ENCODE peak calls at places on chromosomes 12 and 14, in six cellular contexts. L, G, H, Q, M and Z are unnamed samples.
A peak's percentile ranks its signal among the peaks of the same experiment; 100 is the strongest.

GRCh38 chr14:76203086-76204001 is 51.6 kb downstream of the GPATCH2L start:
- DNase-seq in M (peak; percentile 41), Q (no peak), G (no peak), L (no peak), H (no peak), Z (peak; percentile 52)

GRCh38 chr12:94638521-94638920 is 11.8 kb downstream of the TMCC3 start:
- DNase-seq in M (no peak), L (no peak), G (no peak), H (no peak), Q (no peak), Z (no peak)

GRCh38 chr14:96698846-96699543 is 98.2 kb upstream of the VRK1 start:
- DNase-seq in Q (peak; percentile 2), H (no peak), G (no peak), L (no peak), M (no peak), Z (no peak)

GRCh38 chr12:116306536-116306935 is 29.0 kb upstream of the MED13L start:
- DNase-seq in G (no peak), L (no peak), M (no peak), H (no peak), Q (no peak), Z (no peak)

GRCh38 chr12:86421333-86421732 is 165.1 kb upstream of the MGAT4C start:
- DNase-seq in M (no peak), L (no peak), Q (no peak), G (no peak), H (no peak), Z (no peak)

GRCh38 chr14:77324816-77325745 is 4.2 kb downstream of the GSTZ1 start:
- DNase-seq in L (no peak), M (no peak), H (no peak), G (no peak), Q (no peak), Z (no peak)

GRCh38 chr12:10395390-10395998 is 5.7 kb upstream of the KLRK1 start:
- DNase-seq in Q (no peak), G (no peak), H (no peak), L (no peak), M (no peak), Z (no peak)

GRCh38 chr12:57952766-57953165 is 11.4 kb downstream of the ATP23 start:
- DNase-seq in Q (no peak), H (no peak), M (no peak), L (no peak), G (no peak), Z (no peak)

GRCh38 chr12:89525002-89525823 is 617 bp upstream of the GALNT4 start:
- DNase-seq in G (peak; percentile 68), M (peak; percentile 14), H (peak; percentile 69), L (peak; percentile 49), Q (peak; percentile 25), Z (peak; percentile 44)

GRCh38 chr14:24279301-24280186 is 8.1 kb upstream of the RABGGTA start:
- DNase-seq in L (peak; percentile 66), Q (peak; percentile 29), H (no peak), G (no peak), M (no peak), Z (peak; percentile 53)
- TF ChIP-seq CTCF in L (peak; percentile 27), Q (no peak), H (no peak), G (no peak), M (no peak), Z (peak; percentile 46)

GRCh38 chr12:106246891-106247730 is 709 bp downstream of the CKAP4 start:
- DNase-seq in G (peak; percentile 75), Q (peak; percentile 61), L (peak; percentile 70), H (peak; percentile 80), M (peak; percentile 65), Z (no peak)
- TF ChIP-seq CTCF in G (no peak), Q (no peak), L (no peak), H (peak; percentile 22), M (no peak), Z (no peak)

GRCh38 chr14:46048127-46048526 is 603.5 kb downstream of the RPL10L start:
- DNase-seq in L (no peak), G (peak; percentile 43), H (no peak), Q (no peak), M (peak; percentile 53), Z (no peak)
- TF ChIP-seq CTCF in L (no peak), G (peak; percentile 58), H (no peak), Q (no peak), M (no peak), Z (no peak)

DNA sequence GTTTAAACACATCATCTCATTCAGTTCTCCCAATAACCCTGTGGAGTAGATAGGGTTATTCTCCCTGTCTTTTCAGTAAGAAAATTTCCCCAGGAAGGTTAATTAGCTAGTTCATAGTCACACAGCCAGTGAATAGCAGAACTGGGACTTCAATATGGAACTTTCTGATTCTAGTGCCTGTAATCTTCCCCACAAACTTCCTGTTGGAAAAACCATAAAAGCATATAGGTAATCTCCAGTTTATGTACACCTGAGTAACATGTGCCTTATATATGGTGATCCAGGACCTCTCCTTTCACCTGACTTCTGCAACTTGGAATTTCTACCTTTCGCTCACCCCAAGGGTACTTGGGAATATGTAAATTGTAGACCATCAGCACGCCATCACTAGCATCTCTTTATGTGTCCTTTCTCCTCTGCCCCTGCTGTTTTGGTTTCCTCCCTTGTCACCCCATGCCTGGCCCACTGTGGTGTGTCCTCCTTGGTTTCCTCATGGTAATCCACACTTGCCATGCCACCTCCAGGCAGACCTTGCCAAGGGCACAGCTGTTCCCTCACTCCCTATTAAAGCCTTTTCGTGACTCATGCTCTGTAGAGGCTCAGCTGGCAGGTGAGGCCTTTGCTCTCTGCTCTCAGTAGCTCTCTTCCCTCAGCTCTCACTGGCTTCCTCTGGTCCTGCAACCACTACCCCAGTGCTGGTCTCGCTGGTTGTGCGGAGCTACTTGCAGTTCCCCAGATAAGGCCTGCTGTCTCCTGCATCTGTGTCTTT is 16.7 kb downstream of the TBC1D30 start:
- DNase-seq in M (no peak), L (no peak), H (no peak), G (no peak), Q (no peak), Z (no peak)
- TF ChIP-seq CTCF in M (no peak), L (no peak), H (no peak), G (no peak), Q (no peak), Z (no peak)

DNA sequence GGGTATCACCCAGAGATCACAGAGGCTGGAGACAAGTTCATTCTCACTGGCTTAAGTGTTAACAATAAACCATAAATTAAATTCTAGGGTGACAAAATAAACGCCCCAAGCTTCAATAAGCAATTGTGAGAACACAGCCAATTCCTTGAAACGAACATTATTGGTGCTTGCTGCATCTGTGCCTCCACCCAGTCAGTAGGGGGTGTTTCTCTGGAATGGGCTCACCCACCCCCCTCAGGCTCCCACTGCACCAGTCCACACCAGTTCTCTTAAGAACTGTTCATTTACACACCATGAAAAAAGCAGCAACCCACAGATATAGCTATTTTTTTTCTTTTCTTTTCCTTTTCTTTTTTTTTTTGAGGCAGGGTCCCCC is 34.7 kb downstream of the CDC42BPB start:
- DNase-seq in M (no peak), G (no peak), Q (no peak), H (no peak), L (no peak), Z (no peak)
- TF ChIP-seq CTCF in M (no peak), G (no peak), Q (no peak), H (no peak), L (no peak), Z (no peak)